ENCODE peak calls at places on chromosomes 11 and 22, in nine cellular contexts. K, T, P, H, L, U, B, W and M are unnamed samples. For H3K4me1 and H3K36me3, the result is how much of the 10 kb centered on the place peaks cover.

GRCh38 chr11:15258433-15259350 is 144.0 kb downstream of the INSC start:
- DNase-seq in U (peak), W (peak), H (peak), B (no peak), K (no peak), L (no peak), P (peak), T (no peak), M (no peak)

GRCh38 chr11:110434952-110435779 is 5.4 kb downstream of the FDX1 start:
- DNase-seq in U (peak), L (no peak), B (no peak), P (no peak), H (peak), W (peak), K (no peak), T (no peak), M (no peak)

GRCh38 chr11:57644748-57645715 is 4.7 kb downstream of the YPEL4 start:
- DNase-seq in P (peak), T (peak), K (peak), H (peak), W (peak), U (peak), B (peak), L (peak), M (peak)

GRCh38 chr22:19970479-19971275 is 29.1 kb upstream of the TXNRD2 start:
- DNase-seq in T (peak), H (peak), W (peak), L (peak), K (no peak), P (peak), B (no peak), U (peak), M (peak)

GRCh38 chr11:95138448-95138847 is 48.8 kb downstream of the ENDOD1 start:
- DNase-seq in W (peak), P (no peak), L (no peak), B (no peak), U (no peak), K (no peak), T (no peak), H (peak), M (no peak)

GRCh38 chr11:63699906-63700305 is 18.6 kb downstream of the RTN3 start:
- DNase-seq in U (no peak), B (no peak), W (no peak), T (no peak), P (no peak), H (no peak), K (no peak), L (no peak), M (no peak)

GRCh38 chr11:36356201-36356600 is 60.1 kb downstream of the PRR5L start:
- DNase-seq in L (no peak), W (peak), K (no peak), P (peak), B (no peak), T (no peak), H (peak), U (no peak), M (peak)

GRCh38 chr22:41702763-41703162 is 3.5 kb downstream of the MEI1 start:
- DNase-seq in K (no peak), L (no peak), U (no peak), W (no peak), H (no peak), P (no peak), B (no peak), T (no peak), M (no peak)

GRCh38 chr22:43992331-43992821 is 31.7 kb upstream of the PARVB start:
- DNase-seq in P (peak), B (no peak), T (peak), K (no peak), H (no peak), W (no peak), L (no peak), U (no peak), M (no peak)

GRCh38 chr22:24230911-24231656 is 13.8 kb downstream of the GGT5 start:
- DNase-seq in U (peak), L (no peak), P (no peak), W (peak), T (peak), B (no peak), K (no peak), H (peak), M (no peak)

GRCh38 chr11:17767914-17768313 is 33.3 kb downstream of the KCNC1 start:
- DNase-seq in L (no peak), T (no peak), K (no peak), B (no peak), P (no peak), W (no peak), U (no peak), H (no peak), M (no peak)

GRCh38 chr11:23540101-23540561 is 679.9 kb upstream of the CCDC179 start:
- DNase-seq in P (peak), W (peak), L (no peak), H (peak), K (no peak), U (peak), B (no peak), T (peak), M (no peak)

GRCh38 chr11:61127991-61128390 is 25.7 kb downstream of the CD5 start:
- DNase-seq in K (no peak), U (no peak), B (no peak), H (no peak), L (no peak), T (no peak), P (no peak), W (no peak), M (no peak)

GRCh38 chr11:2507212-2507901 is 62.5 kb downstream of the KCNQ1 start:
- DNase-seq in W (no peak), P (no peak), L (no peak), T (peak), H (no peak), B (no peak), U (no peak), K (no peak), M (no peak)

GRCh38 chr11:69114811-69115523 is 40.8 kb upstream of the SMIM38 start:
- DNase-seq in U (no peak), B (no peak), T (no peak), K (no peak), L (peak), W (no peak), P (no peak), H (no peak), M (no peak)

GRCh38 chr11:93528757-93529639 is 14.2 kb downstream of the SMCO4 start:
- DNase-seq in T (no peak), L (no peak), H (no peak), B (peak), W (no peak), U (no peak), K (no peak), P (no peak), M (no peak)

GRCh38 chr11:93529707-93530467 is 13.3 kb downstream of the SMCO4 start:
- DNase-seq in W (no peak), H (no peak), K (no peak), P (peak), U (no peak), T (no peak), B (peak), L (peak), M (no peak)

GRCh38 chr11:93526691-93527583 is 16.3 kb downstream of the SMCO4 start:
- DNase-seq in P (no peak), K (no peak), H (peak), T (no peak), L (no peak), U (no peak), W (no peak), B (no peak), M (no peak)

GRCh38 chr11:93526058-93526633 is 17.0 kb downstream of the SMCO4 start:
- DNase-seq in H (peak), T (no peak), K (no peak), U (no peak), W (no peak), B (no peak), P (no peak), L (no peak), M (no peak)

DNA sequence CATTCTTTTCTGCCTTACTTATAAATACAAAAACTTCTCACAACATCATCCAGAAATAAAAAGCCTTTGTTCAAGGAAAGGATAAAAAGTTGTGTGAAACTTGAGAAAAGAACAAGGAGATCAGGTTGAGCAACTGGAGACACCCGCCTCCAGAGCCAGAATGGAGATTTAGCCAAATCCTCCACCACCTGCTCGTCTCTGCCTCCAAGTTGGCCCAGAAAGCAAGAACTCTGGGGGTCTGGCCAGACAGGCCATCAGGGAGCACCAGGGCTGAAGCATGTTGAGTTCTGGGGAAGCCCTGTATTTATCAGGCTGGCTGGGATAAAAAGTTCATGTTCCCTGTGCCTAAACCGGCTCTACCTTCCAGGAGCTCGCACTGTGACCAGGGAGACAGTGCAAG is 14.9 kb downstream of the SMCO4 start:
- DNase-seq in L (no peak), B (peak), U (no peak), K (no peak), P (no peak), W (no peak), H (no peak), T (no peak), M (no peak)
- H3K27ac ChIP-seq in L (peak), B (peak), U (no peak), K (peak), P (no peak), W (no peak), H (no peak), T (peak), M (peak)

DNA sequence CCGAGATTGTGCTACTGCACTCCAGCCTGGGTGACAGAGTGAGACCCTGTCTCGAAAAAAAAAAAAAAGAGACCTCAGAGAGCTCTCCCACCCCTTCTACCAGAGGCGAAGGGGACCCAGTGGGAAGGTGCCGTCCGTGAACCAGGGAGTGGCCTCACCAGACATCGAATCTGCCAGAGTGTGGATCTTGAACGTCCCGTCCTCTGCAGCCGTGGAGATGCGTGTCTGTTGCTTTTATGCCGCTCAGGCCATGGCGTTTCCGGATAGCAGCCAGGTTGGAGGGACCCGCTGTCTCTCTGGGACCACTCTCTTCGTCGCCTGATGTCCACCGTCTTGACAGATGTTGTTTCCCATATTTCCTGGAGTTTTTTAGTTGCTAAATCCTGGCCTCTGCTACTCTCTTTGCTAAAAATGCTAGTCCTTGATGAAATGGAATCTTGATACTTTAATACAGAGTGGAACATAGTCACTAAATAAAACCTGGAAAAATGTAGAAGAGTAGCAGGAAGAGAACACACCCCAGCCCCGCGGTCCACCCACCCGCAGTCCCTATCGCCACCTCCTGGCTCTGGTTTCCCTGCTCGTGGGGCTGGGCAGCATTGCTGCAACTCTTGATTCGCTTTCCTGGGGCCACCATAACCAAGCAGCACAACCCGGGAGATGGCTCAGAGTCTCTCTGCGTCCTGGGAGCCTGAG is 12.0 kb upstream of the MUC6 start:
- DNase-seq in K (no peak), T (no peak), U (no peak), W (no peak), L (peak), H (no peak), P (no peak), B (no peak), M (peak)
- H3K4me1 ChIP-seq in K (under half), T (under half), U (under half), W (under half), L (under half), H (under half), P (under half), B (under half), M (under half)

GRCh38 chr11:98434296-98434695 is 586.5 kb upstream of the CNTN5 start:
- DNase-seq in U (no peak), L (no peak), H (no peak), B (no peak), W (no peak), P (no peak), T (no peak), K (no peak), M (no peak)
- H3K36me3 ChIP-seq in U (under half), L (under half), H (under half), B (under half), W (under half), P (under half), T (under half), K (under half), M (under half)

GRCh38 chr11:73875380-73875779 is 1.3 kb downstream of the COA4 start:
- DNase-seq in H (no peak), L (no peak), W (no peak), U (no peak), K (no peak), B (no peak), T (no peak), P (no peak), M (no peak)
- H3K27ac ChIP-seq in H (peak), L (no peak), W (peak), U (no peak), K (no peak), B (peak), T (no peak), P (peak), M (no peak)

GRCh38 chr11:67583319-67584204 is at the start of gene GSTP1:
- DNase-seq in T (peak), U (peak), H (peak), W (peak), K (peak), P (peak), L (peak), B (peak), M (peak)
- H3K4me1 ChIP-seq in T (under half), U (under half), H (half or more), W (half or more), K (under half), P (under half), L (under half), B (under half), M (under half)

DNA sequence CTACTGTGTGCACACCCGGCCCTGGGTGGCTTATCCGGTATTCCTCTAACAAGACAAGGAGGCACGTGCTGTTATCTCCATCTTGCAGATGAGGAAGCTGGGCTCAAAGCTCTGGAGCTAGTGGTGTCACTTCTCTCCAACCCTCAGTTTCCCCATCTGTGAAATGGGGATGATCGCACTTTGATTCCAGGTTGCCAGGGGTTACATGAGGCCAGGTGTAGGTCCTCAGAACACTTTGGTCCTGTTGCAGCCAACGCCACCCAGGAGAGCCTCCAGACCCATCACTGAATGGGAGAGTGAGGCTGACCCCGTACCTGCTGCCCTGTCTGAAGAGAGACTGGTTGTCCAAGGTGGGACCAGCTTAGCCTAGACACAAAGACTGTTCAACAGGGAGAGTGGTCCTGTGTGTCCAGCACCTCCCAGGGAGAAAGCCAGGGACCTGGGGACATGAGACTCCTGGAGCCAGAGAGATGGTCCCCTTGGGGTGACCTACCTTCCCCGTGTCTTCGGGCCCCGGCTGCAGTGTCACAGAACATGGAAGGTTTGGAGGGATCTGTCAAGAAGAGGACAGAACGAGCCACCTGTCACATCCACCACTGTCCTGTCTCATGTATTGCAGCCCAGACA is 41.0 kb downstream of the TPBGL start:
- DNase-seq in L (peak), T (peak), H (no peak), W (no peak), P (no peak), B (no peak), U (no peak), K (no peak), M (no peak)
- H3K36me3 ChIP-seq in L (under half), T (under half), H (under half), W (under half), P (under half), B (under half), U (under half), K (under half), M (under half)

GRCh38 chr22:30209642-30210041 is 36.9 kb downstream of the LIF start:
- DNase-seq in L (no peak), P (no peak), B (no peak), H (no peak), W (no peak), T (no peak), U (no peak), K (no peak), M (no peak)
- H3K27ac ChIP-seq in L (no peak), P (peak), B (peak), H (no peak), W (no peak), T (peak), U (peak), K (no peak), M (peak)

GRCh38 chr11:65430406-65431217 is 8.0 kb downstream of the NEAT1 start:
- DNase-seq in L (no peak), B (peak), K (no peak), P (peak), H (peak), W (peak), U (no peak), T (peak), M (no peak)
- H3K4me1 ChIP-seq in L (under half), B (half or more), K (half or more), P (under half), H (half or more), W (half or more), U (under half), T (half or more), M (under half)